ENCODE peak calls at places on chromosomes 3 and 15, in seven cellular contexts. One of them, this sample, is unnamed.

GRCh38 chr3:37729119-37729518 is 132.6 kb upstream of the CTDSPL start:
- DNase-seq in amygdala: no peak
- DNase-seq in left cardiac atrium: no peak
- DNase-seq in WTC11: no peak
- DNase-seq in HTR-8/SVneo: no peak
- DNase-seq in effector CD4-positive, alpha-beta T cell: no peak
- DNase-seq in H9: peak; percentile 10
- DNase-seq in this sample: no peak

GRCh38 chr3:171842864-171843511 is at the start of gene TMEM212:
- DNase-seq in amygdala: no peak
- DNase-seq in left cardiac atrium: no peak
- DNase-seq in WTC11: no peak
- DNase-seq in HTR-8/SVneo: no peak
- DNase-seq in effector CD4-positive, alpha-beta T cell: no peak
- DNase-seq in H9: no peak
- DNase-seq in this sample: peak; percentile 58

GRCh38 chr3:145882416-145882815 is 278.6 kb downstream of the PLOD2 start:
- DNase-seq in amygdala: no peak
- DNase-seq in left cardiac atrium: no peak
- DNase-seq in WTC11: no peak
- DNase-seq in HTR-8/SVneo: no peak
- DNase-seq in effector CD4-positive, alpha-beta T cell: no peak
- DNase-seq in H9: no peak
- DNase-seq in this sample: no peak

GRCh38 chr15:41024141-41024540 is 70.9 kb downstream of the CHAC1 start:
- DNase-seq in amygdala: no peak
- DNase-seq in left cardiac atrium: no peak
- DNase-seq in WTC11: no peak
- DNase-seq in HTR-8/SVneo: no peak
- DNase-seq in effector CD4-positive, alpha-beta T cell: no peak
- DNase-seq in H9: no peak
- DNase-seq in this sample: no peak

GRCh38 chr15:58387130-58387529 is 44.7 kb upstream of the LIPC start:
- DNase-seq in amygdala: no peak
- DNase-seq in left cardiac atrium: no peak
- DNase-seq in WTC11: no peak
- DNase-seq in HTR-8/SVneo: no peak
- DNase-seq in effector CD4-positive, alpha-beta T cell: no peak
- DNase-seq in H9: no peak
- DNase-seq in this sample: no peak

GRCh38 chr15:98076021-98076816 is 115.7 kb downstream of the ARRDC4 start:
- DNase-seq in amygdala: no peak
- DNase-seq in left cardiac atrium: peak; percentile 55
- DNase-seq in WTC11: no peak
- DNase-seq in HTR-8/SVneo: no peak
- DNase-seq in effector CD4-positive, alpha-beta T cell: no peak
- DNase-seq in H9: no peak
- DNase-seq in this sample: peak; percentile 40

GRCh38 chr15:35442734-35443133 is 103.2 kb downstream of the DPH6 start:
- DNase-seq in amygdala: no peak
- DNase-seq in left cardiac atrium: no peak
- DNase-seq in WTC11: no peak
- DNase-seq in HTR-8/SVneo: no peak
- DNase-seq in effector CD4-positive, alpha-beta T cell: no peak
- DNase-seq in H9: no peak
- DNase-seq in this sample: no peak

GRCh38 chr3:171445805-171446204 is 14.4 kb downstream of the TNIK start:
- DNase-seq in amygdala: no peak
- DNase-seq in left cardiac atrium: no peak
- DNase-seq in WTC11: no peak
- DNase-seq in HTR-8/SVneo: no peak
- DNase-seq in effector CD4-positive, alpha-beta T cell: no peak
- DNase-seq in H9: no peak
- DNase-seq in this sample: no peak

GRCh38 chr15:68434021-68434420 is 2.1 kb upstream of the ITGA11 start:
- DNase-seq in amygdala: no peak
- DNase-seq in left cardiac atrium: no peak
- DNase-seq in WTC11: no peak
- DNase-seq in HTR-8/SVneo: no peak
- DNase-seq in effector CD4-positive, alpha-beta T cell: no peak
- DNase-seq in H9: peak; percentile 20
- DNase-seq in this sample: no peak

GRCh38 chr15:89514596-89515406 is 18.4 kb upstream of the RHCG start:
- DNase-seq in amygdala: no peak
- DNase-seq in left cardiac atrium: no peak
- DNase-seq in WTC11: no peak
- DNase-seq in HTR-8/SVneo: no peak
- DNase-seq in effector CD4-positive, alpha-beta T cell: no peak
- DNase-seq in H9: no peak
- DNase-seq in this sample: peak; percentile 27

GRCh38 chr3:195806211-195806915 is 5.4 kb downstream of the MUC4 start:
- DNase-seq in amygdala: no peak
- DNase-seq in left cardiac atrium: no peak
- DNase-seq in WTC11: peak; percentile 73
- DNase-seq in HTR-8/SVneo: no peak
- DNase-seq in effector CD4-positive, alpha-beta T cell: no peak
- DNase-seq in H9: peak; percentile 92
- DNase-seq in this sample: no peak

GRCh38 chr3:147361671-147362420 is 44.5 kb downstream of the ZIC4 start:
- DNase-seq in amygdala: no peak
- DNase-seq in left cardiac atrium: no peak
- DNase-seq in WTC11: peak; percentile 96
- DNase-seq in HTR-8/SVneo: peak; percentile 40
- DNase-seq in effector CD4-positive, alpha-beta T cell: no peak
- DNase-seq in H9: peak; percentile 82
- DNase-seq in this sample: peak; percentile 51

GRCh38 chr15:46293550-46293949 is 658.7 kb downstream of the SQOR start:
- DNase-seq in amygdala: no peak
- DNase-seq in left cardiac atrium: no peak
- DNase-seq in WTC11: peak; percentile 23
- DNase-seq in HTR-8/SVneo: no peak
- DNase-seq in effector CD4-positive, alpha-beta T cell: no peak
- DNase-seq in H9: peak; percentile 49
- DNase-seq in this sample: no peak

GRCh38 chr3:147377412-147378185 is 28.7 kb downstream of the ZIC4 start:
- DNase-seq in amygdala: no peak
- DNase-seq in left cardiac atrium: no peak
- DNase-seq in WTC11: peak; percentile 76
- DNase-seq in HTR-8/SVneo: no peak
- DNase-seq in effector CD4-positive, alpha-beta T cell: no peak
- DNase-seq in H9: peak; percentile 90
- DNase-seq in this sample: no peak

GRCh38 chr3:42216820-42217416 is 49.1 kb downstream of the CCK start:
- DNase-seq in amygdala: no peak
- DNase-seq in left cardiac atrium: no peak
- DNase-seq in WTC11: no peak
- DNase-seq in HTR-8/SVneo: no peak
- DNase-seq in effector CD4-positive, alpha-beta T cell: no peak
- DNase-seq in H9: no peak
- DNase-seq in this sample: no peak

GRCh38 chr15:97900006-97900405 is 60.5 kb upstream of the ARRDC4 start:
- DNase-seq in amygdala: no peak
- DNase-seq in left cardiac atrium: no peak
- DNase-seq in WTC11: no peak
- DNase-seq in HTR-8/SVneo: no peak
- DNase-seq in effector CD4-positive, alpha-beta T cell: no peak
- DNase-seq in H9: no peak
- DNase-seq in this sample: no peak

This sample was measured in H4.